ENCODE peak calls at places on chromosomes 7 and 10, in seven cellular contexts. E is dermis microvascular lymphatic vessel endothelial cell; K is fibroblast of villous mesenchyme; J is fibroblast of lung; S is body of pancreas; B is effector CD4-positive, alpha-beta T cell; D is astrocyte of the cerebellum. X is an unnamed sample.

GRCh38 chr7:600149-600814 is 80.6 kb upstream of the PDGFA start:
- DNase-seq in E (no peak), K (no peak), J (no peak), S (no peak), B (no peak), D (no peak), X (no peak)

GRCh38 chr7:40586197-40586596 is 451.4 kb downstream of the SUGCT start:
- DNase-seq in E (peak), K (peak), J (peak), S (no peak), B (no peak), D (peak), X (no peak)

GRCh38 chr10:85544956-85545355 is 821.6 kb downstream of the GRID1 start:
- DNase-seq in E (peak), K (no peak), J (no peak), S (no peak), B (no peak), D (no peak), X (no peak)

GRCh38 chr10:123571978-123572377 is 94.2 kb upstream of the GPR26 start:
- DNase-seq in E (no peak), K (no peak), J (no peak), S (no peak), B (no peak), D (no peak), X (no peak)

GRCh38 chr10:28580825-28581224 is 47.9 kb downstream of the WAC start:
- DNase-seq in E (no peak), K (no peak), J (no peak), S (no peak), B (no peak), D (no peak), X (no peak)

GRCh38 chr7:115328018-115328417 is 406.1 kb downstream of the MDFIC start:
- DNase-seq in E (no peak), K (no peak), J (peak), S (no peak), B (no peak), D (no peak), X (no peak)

GRCh38 chr7:141103847-141104429 is 30.1 kb downstream of the TMEM178B start:
- DNase-seq in E (no peak), K (no peak), J (no peak), S (no peak), B (no peak), D (no peak), X (no peak)

GRCh38 chr7:111240371-111240770 is 149.4 kb downstream of the LRRN3 start:
- DNase-seq in E (no peak), K (no peak), J (no peak), S (no peak), B (no peak), D (no peak), X (no peak)

GRCh38 chr10:28663576-28664368 is 13.5 kb upstream of the BAMBI start:
- DNase-seq in E (peak), K (peak), J (peak), S (peak), B (peak), D (peak), X (peak)

GRCh38 chr7:19715499-19715898 is 6.7 kb upstream of the POLR1F start:
- DNase-seq in E (no peak), K (no peak), J (no peak), S (no peak), B (no peak), D (no peak), X (no peak)

GRCh38 chr7:108201766-108202165 is 71.6 kb upstream of the LAMB4 start:
- DNase-seq in E (no peak), K (peak), J (no peak), S (no peak), B (no peak), D (peak), X (no peak)

GRCh38 chr7:150372271-150373048 is 3.8 kb downstream of the REPIN1 start:
- DNase-seq in E (no peak), K (no peak), J (no peak), S (no peak), B (no peak), D (no peak), X (no peak)

GRCh38 chr7:106327538-106328481 is 43.0 kb upstream of the NAMPT start:
- DNase-seq in E (no peak), K (no peak), J (no peak), S (no peak), B (no peak), D (no peak), X (no peak)

GRCh38 chr10:108574233-108574632 is 1349.1 kb downstream of the XPNPEP1 start:
- DNase-seq in E (no peak), K (no peak), J (no peak), S (no peak), B (no peak), D (no peak), X (no peak)

GRCh38 chr7:135490783-135491182 is 19.1 kb downstream of the CNOT4 start:
- DNase-seq in E (peak), K (peak), J (peak), S (peak), B (no peak), D (no peak), X (peak)

GRCh38 chr7:27175626-27176342 is 1.7 kb upstream of the HOXA10 start:
- DNase-seq in E (no peak), K (peak), J (no peak), S (no peak), B (no peak), D (no peak), X (no peak)